ENCODE peak calls at places on chromosomes 4 and X, in four cellular contexts. One of them, this sample, is unnamed.

GRCh38 chr4:75821966-75822365 is 80.3 kb downstream of the PPEF2 start:
- DNase-seq in SK-MEL-5: no peak
- DNase-seq in GM19239: no peak
- DNase-seq in EH: peak
- DNase-seq in this sample: no peak

GRCh38 chr4:54647070-54647469 is 10.7 kb upstream of the KIT start:
- DNase-seq in EH: no peak
- DNase-seq in SK-MEL-5: no peak
- DNase-seq in GM19239: no peak
- DNase-seq in this sample: no peak

GRCh38 chrX:12779534-12779933 is 11.7 kb upstream of the PRPS2 start:
- DNase-seq in GM19239: no peak
- DNase-seq in SK-MEL-5: no peak
- DNase-seq in EH: no peak
- DNase-seq in this sample: no peak

GRCh38 chr4:138609943-138610350 is 367.8 kb upstream of the SLC7A11 start:
- DNase-seq in SK-MEL-5: peak
- DNase-seq in EH: peak
- DNase-seq in GM19239: no peak
- DNase-seq in this sample: peak

GRCh38 chr4:100581337-100581736 is 63.5 kb upstream of the EMCN start:
- DNase-seq in SK-MEL-5: no peak
- DNase-seq in EH: no peak
- DNase-seq in GM19239: no peak
- DNase-seq in this sample: no peak

GRCh38 chr4:70240192-70240591 is 2.2 kb upstream of the CSN3 start:
- DNase-seq in GM19239: no peak
- DNase-seq in SK-MEL-5: no peak
- DNase-seq in EH: no peak
- DNase-seq in this sample: no peak

GRCh38 chrX:18617351-18617750 is 54.6 kb downstream of the RS1 start:
- DNase-seq in GM19239: no peak
- DNase-seq in EH: peak
- DNase-seq in SK-MEL-5: no peak
- DNase-seq in this sample: no peak

GRCh38 chr4:129614581-129614980 is 518.6 kb downstream of the C4orf33 start:
- DNase-seq in EH: no peak
- DNase-seq in SK-MEL-5: no peak
- DNase-seq in GM19239: no peak
- DNase-seq in this sample: no peak

GRCh38 chr4:152935661-152936445 is at the start of gene FHDC1:
- DNase-seq in SK-MEL-5: peak
- DNase-seq in GM19239: no peak
- DNase-seq in EH: peak
- DNase-seq in this sample: no peak

GRCh38 chr4:76589872-76590846 is 155.1 kb downstream of the SHROOM3 start:
- DNase-seq in SK-MEL-5: peak
- DNase-seq in EH: peak
- DNase-seq in GM19239: no peak
- DNase-seq in this sample: no peak

This sample was measured in pons.